ENCODE peak calls at places on chromosome 13, in four cellular contexts. X, P, Q and D are unnamed samples. For H3K9me3, the result is how much of the 10 kb centered on the place peaks cover.

GRCh38 chr13:46340631-46341111 is 46.4 kb downstream of the RUBCNL start:
- DNase-seq in X (no peak), Q (no peak), P (no peak), D (no peak)

GRCh38 chr13:27137759-27138158 is 33.9 kb downstream of the USP12 start:
- DNase-seq in X (no peak), Q (no peak), P (no peak), D (no peak)

GRCh38 chr13:83340170-83340569 is 542.1 kb downstream of the SLITRK1 start:
- DNase-seq in Q (no peak), P (no peak), X (no peak), D (no peak)

GRCh38 chr13:52447815-52448552 is 2.5 kb downstream of the VPS36 start:
- DNase-seq in P (no peak), Q (no peak), X (no peak), D (no peak)

GRCh38 chr13:73274147-73274546 is 215.3 kb downstream of the KLF5 start:
- DNase-seq in P (no peak), X (no peak), Q (no peak), D (no peak)

GRCh38 chr13:74886496-74886895 is 595.5 kb downstream of the TBC1D4 start:
- DNase-seq in Q (no peak), P (no peak), X (no peak), D (no peak)

GRCh38 chr13:40220299-40220935 is 446.0 kb downstream of the FOXO1 start:
- DNase-seq in X (no peak), Q (no peak), P (no peak), D (no peak)

GRCh38 chr13:28717170-28717569 is 1.6 kb downstream of the SLC46A3 start:
- DNase-seq in P (no peak), X (no peak), Q (no peak), D (no peak)

GRCh38 chr13:78137404-78138142 is 218.9 kb upstream of the EDNRB start:
- DNase-seq in X (peak), P (no peak), Q (no peak), D (no peak)

GRCh38 chr13:93788456-93788855 is 561.8 kb downstream of the GPC6 start:
- DNase-seq in Q (no peak), X (no peak), P (no peak), D (no peak)

GRCh38 chr13:100789481-100789880 is 114.9 kb upstream of the TMTC4 start:
- DNase-seq in P (no peak), Q (no peak), X (no peak), D (no peak)

GRCh38 chr13:26457212-26457611 is 100.3 kb upstream of the WASF3 start:
- DNase-seq in P (no peak), Q (no peak), X (no peak), D (no peak)

GRCh38 chr13:77372275-77372674 is 45.4 kb upstream of the MYCBP2 start:
- DNase-seq in P (no peak), Q (no peak), X (no peak), D (no peak)

GRCh38 chr13:61276401-61276800 is 139.2 kb downstream of the PCDH20 start:
- DNase-seq in X (no peak), P (no peak), Q (no peak), D (no peak)

GRCh38 chr13:92103673-92104296 is 705.4 kb downstream of the GPC5 start:
- DNase-seq in Q (no peak), X (no peak), P (no peak), D (no peak)

GRCh38 chr13:77838271-77838670 is 80.4 kb downstream of the EDNRB start:
- DNase-seq in Q (no peak), P (no peak), X (no peak), D (no peak)

GRCh38 chr13:98581377-98581776 is 4.5 kb upstream of the STK24 start:
- DNase-seq in Q (no peak), X (no peak), P (no peak), D (no peak)

GRCh38 chr13:83229574-83230300 is 652.5 kb downstream of the SLITRK1 start:
- DNase-seq in X (no peak), P (no peak), Q (no peak), D (no peak)

GRCh38 chr13:85497652-85498051 is 301.6 kb downstream of the SLITRK6 start:
- DNase-seq in P (no peak), Q (no peak), X (no peak), D (no peak)

GRCh38 chr13:75628811-75629210 is 7.3 kb upstream of the LMO7 start:
- DNase-seq in X (no peak), P (no peak), Q (no peak), D (no peak)

GRCh38 chr13:70104481-70104880 is 3.1 kb upstream of the ATXN8OS start:
- DNase-seq in Q (no peak), P (no peak), X (no peak), D (no peak)

GRCh38 chr13:80572867-80573266 is 231.9 kb upstream of the SPRY2 start:
- DNase-seq in P (no peak), X (no peak), Q (no peak), D (no peak)

GRCh38 chr13:101626925-101627555 is 174.6 kb downstream of the ITGBL1 start:
- DNase-seq in P (no peak), X (no peak), Q (no peak), D (no peak)

GRCh38 chr13:41193919-41194824 is at the start of gene KBTBD7:
- DNase-seq in P (peak), Q (peak), X (peak), D (peak)

GRCh38 chr13:46735425-46735824 is 61.5 kb downstream of the ESD start:
- DNase-seq in P (no peak), X (no peak), Q (no peak), D (no peak)

GRCh38 chr13:76822691-76823267 is 63.4 kb downstream of the KCTD12 start:
- DNase-seq in P (no peak), Q (no peak), X (no peak), D (no peak)

GRCh38 chr13:104408733-104409132 is 1342.5 kb upstream of the SLC10A2 start:
- DNase-seq in X (no peak), P (no peak), Q (no peak), D (no peak)

GRCh38 chr13:45196622-45197021 is 4.2 kb downstream of the KCTD4 start:
- DNase-seq in Q (no peak), P (no peak), X (no peak), D (no peak)

GRCh38 chr13:40442191-40442590 is 224.2 kb downstream of the FOXO1 start:
- DNase-seq in X (no peak), P (peak), Q (no peak), D (no peak)

GRCh38 chr13:59356607-59357006 is 807.1 kb downstream of the DIAPH3 start:
- DNase-seq in P (peak), Q (peak), X (no peak), D (no peak)

GRCh38 chr13:83878691-83879410 is 3.4 kb downstream of the SLITRK1 start:
- DNase-seq in X (no peak), P (no peak), Q (no peak), D (no peak)

GRCh38 chr13:82330499-82330898 is 1551.8 kb downstream of the SLITRK1 start:
- DNase-seq in Q (no peak), X (peak), P (no peak), D (no peak)

GRCh38 chr13:50537029-50537428 is 306.5 kb downstream of the DLEU7 start:
- DNase-seq in Q (no peak), X (no peak), P (no peak), D (no peak)

GRCh38 chr13:50539791-50540530 is 303.5 kb downstream of the DLEU7 start:
- DNase-seq in X (no peak), P (no peak), Q (no peak), D (no peak)

GRCh38 chr13:50529154-50529882 is 314.2 kb downstream of the DLEU7 start:
- DNase-seq in Q (peak), P (peak), X (no peak), D (peak)

GRCh38 chr13:50531917-50532899 is 311.3 kb downstream of the DLEU7 start:
- DNase-seq in Q (no peak), X (no peak), P (no peak), D (no peak)

GRCh38 chr13:50535050-50535449 is 308.4 kb downstream of the DLEU7 start:
- DNase-seq in X (no peak), P (no peak), Q (no peak), D (no peak)
- H3K9me3 ChIP-seq in X (under half), P (under half), Q (under half), D (under half)

GRCh38 chr13:62598708-62599107 is 1183.1 kb upstream of the PCDH20 start:
- DNase-seq in X (no peak), P (no peak), Q (no peak), D (no peak)
- H3K4me3 ChIP-seq in X (no peak), P (no peak), Q (no peak), D (no peak)

GRCh38 chr13:109402976-109403375 is 383.4 kb downstream of the IRS2 start:
- DNase-seq in P (no peak), X (no peak), Q (no peak), D (no peak)
- TF ChIP-seq POLR2A in P (no peak), X (no peak), Q (no peak), D (no peak)

DNA sequence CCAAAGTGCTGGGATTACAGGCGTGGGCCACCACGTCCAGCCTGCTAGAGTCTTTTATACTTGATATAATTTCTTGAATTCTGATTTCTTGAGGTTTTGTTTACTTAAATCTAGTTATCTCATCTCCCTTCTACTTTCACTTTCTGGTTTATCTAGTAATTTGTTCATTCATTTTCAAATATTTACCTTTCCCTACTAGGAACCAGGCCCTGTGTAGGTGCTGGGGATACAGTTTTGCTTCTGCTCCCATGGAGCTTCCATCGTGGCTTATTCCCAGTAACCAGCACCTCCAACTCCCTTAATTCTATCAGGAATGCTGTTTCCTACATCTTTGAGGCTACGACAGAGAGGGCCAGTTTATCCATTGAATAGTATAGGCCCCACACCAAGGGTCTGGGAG is 24.1 kb upstream of the TRIM13 start:
- DNase-seq in Q (no peak), P (no peak), X (no peak), D (no peak)
- H3K9me3 ChIP-seq in Q (under half), P (under half), X (under half), D (under half)

GRCh38 chr13:112692104-112692503 is 2.3 kb downstream of the ATP11A start:
- DNase-seq in P (no peak), X (no peak), Q (no peak), D (no peak)

GRCh38 chr13:112693831-112694497 is 4.1 kb downstream of the ATP11A start:
- DNase-seq in X (no peak), Q (peak), P (peak), D (peak)

GRCh38 chr13:112690242-112690943 is 555 bp downstream of the ATP11A start:
- DNase-seq in Q (no peak), X (no peak), P (peak), D (no peak)

GRCh38 chr13:112689498-112690241 is at the start of gene ATP11A:
- DNase-seq in X (peak), Q (peak), P (peak), D (peak)

GRCh38 chr13:112692586-112692985 is 2.7 kb downstream of the ATP11A start:
- DNase-seq in Q (no peak), P (no peak), X (no peak), D (no peak)
- H3K4me3 ChIP-seq in Q (no peak), P (no peak), X (no peak), D (no peak)

DNA sequence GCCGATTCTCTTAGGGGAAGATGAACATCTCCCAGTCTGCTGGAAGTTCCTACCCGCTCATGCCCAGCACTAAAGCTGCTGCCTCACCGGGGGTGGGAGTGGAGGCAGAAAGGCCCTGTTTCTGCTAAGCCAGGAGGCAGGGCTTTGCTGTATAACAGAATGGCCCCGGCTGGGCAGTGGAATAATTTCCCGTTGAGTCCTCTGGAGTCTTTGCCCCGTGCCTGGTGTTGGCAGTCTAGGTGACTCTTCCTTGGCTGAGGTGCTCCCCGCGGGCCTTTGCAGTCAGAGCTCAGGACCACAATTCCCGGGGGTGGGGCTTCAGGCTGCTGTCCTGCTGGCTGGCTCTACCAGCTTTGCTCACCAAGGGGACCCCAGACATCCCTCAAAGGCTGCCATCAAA is 209.7 kb downstream of the TEX29 start:
- DNase-seq in Q (no peak), X (no peak), P (no peak), D (no peak)
- TF ChIP-seq POLR2A in Q (no peak), X (no peak), P (no peak), D (no peak)

GRCh38 chr13:19171563-19171962 is 10.1 kb downstream of the TUBA3C start:
- DNase-seq in X (no peak), Q (no peak), P (no peak), D (no peak)
- H3K9me3 ChIP-seq in X (under half), Q (under half), P (under half), D (under half)

DNA sequence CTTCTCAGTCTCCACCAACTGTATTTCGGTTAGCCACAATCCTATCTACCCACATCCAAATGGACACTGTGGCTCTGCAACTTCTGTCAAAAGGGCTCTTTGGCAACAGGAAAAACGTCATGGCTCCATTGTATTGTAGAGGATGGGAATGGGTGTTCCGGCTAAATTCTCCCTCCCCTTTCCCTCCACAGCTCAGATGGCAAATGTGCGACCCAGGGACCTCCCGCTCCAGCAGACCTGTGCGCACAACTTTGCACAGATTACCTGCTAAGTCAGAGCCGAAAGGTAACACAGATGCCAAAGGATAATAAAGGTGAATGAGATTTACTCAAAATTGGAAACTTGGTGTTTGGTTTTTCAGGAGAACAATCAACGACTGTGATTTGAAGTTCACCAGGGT is 948 bp upstream of the KL start:
- DNase-seq in X (no peak), P (no peak), Q (no peak), D (no peak)
- H3K4me3 ChIP-seq in X (no peak), P (peak), Q (no peak), D (peak)

GRCh38 chr13:29849731-29850212 is 645 bp downstream of the UBL3 start:
- DNase-seq in X (peak), P (peak), Q (peak), D (peak)
- TF ChIP-seq POLR2A in X (no peak), P (no peak), Q (no peak), D (no peak)